ENCODE peak calls at places on chromosomes 11 and 22, in four cellular contexts. C is fibroblast of lung, H is neuronal stem cell, F is K562. Y is an unnamed sample.

GRCh38 chr11:13963169-13963948 is 836 bp downstream of the SPON1 start:
- DNase-seq in C (peak; percentile 20), H (no peak), F (no peak), Y (no peak)

GRCh38 chr11:23113887-23114216 is 253.6 kb upstream of the CCDC179 start:
- DNase-seq in C (no peak), H (no peak), F (no peak), Y (no peak)

GRCh38 chr22:20530368-20531153 is 23.2 kb downstream of the MED15 start:
- DNase-seq in C (peak; percentile 91), H (no peak), F (no peak), Y (no peak)

GRCh38 chr11:44889266-44889665 is 61.4 kb downstream of the TP53I11 start:
- DNase-seq in C (peak; percentile 47), H (no peak), F (no peak), Y (no peak)

GRCh38 chr11:69483696-69484426 is 2.4 kb downstream of the LINC01488 start:
- DNase-seq in C (no peak), H (no peak), F (no peak), Y (no peak)

GRCh38 chr11:65850217-65851082 is 7.5 kb downstream of the CFL1 start:
- DNase-seq in C (no peak), H (no peak), F (no peak), Y (no peak)

GRCh38 chr11:128525411-128526243 is 61.7 kb downstream of the ETS1 start:
- DNase-seq in C (peak; percentile 92), H (no peak), F (no peak), Y (no peak)

GRCh38 chr22:36339171-36340065 is 48.3 kb downstream of the MYH9 start:
- DNase-seq in C (peak; percentile 89), H (no peak), F (no peak), Y (no peak)

GRCh38 chr11:134559617-134559992 is 147.6 kb upstream of the B3GAT1 start:
- DNase-seq in C (no peak), H (no peak), F (no peak), Y (no peak)

GRCh38 chr11:61098778-61099177 is 3.5 kb upstream of the CD5 start:
- DNase-seq in C (no peak), H (no peak), F (no peak), Y (no peak)

GRCh38 chr22:33871935-33872334 is 48.3 kb downstream of the LARGE1 start:
- DNase-seq in C (no peak), H (no peak), F (no peak), Y (no peak)

GRCh38 chr11:83480251-83480650 is 194.1 kb upstream of the CCDC90B start:
- DNase-seq in C (peak; percentile 1), H (no peak), F (no peak), Y (no peak)

GRCh38 chr11:12045914-12046635 is 37.6 kb upstream of the DKK3 start:
- DNase-seq in C (no peak), H (no peak), F (no peak), Y (no peak)

GRCh38 chr11:65444314-65445051 is 21.9 kb downstream of the NEAT1 start:
- DNase-seq in C (no peak), H (no peak), F (no peak), Y (no peak)

GRCh38 chr11:27635567-27636037 is 64.7 kb downstream of the BDNF start:
- DNase-seq in C (no peak), H (no peak), F (no peak), Y (no peak)

GRCh38 chr11:29310706-29311342 is 706.0 kb downstream of the KCNA4 start:
- DNase-seq in C (peak; percentile 50), H (no peak), F (no peak), Y (no peak)

GRCh38 chr11:50182486-50182885 is 149.8 kb downstream of the OR4C45 start:
- DNase-seq in C (no peak), H (no peak), F (no peak), Y (no peak)

GRCh38 chr11:66326261-66327111 is 9.6 kb upstream of the CD248 start:
- DNase-seq in C (peak; percentile 33), H (no peak), F (peak; percentile 70), Y (no peak)

GRCh38 chr11:121422675-121423074 is 29.4 kb upstream of the SORL1 start:
- DNase-seq in C (no peak), H (no peak), F (no peak), Y (no peak)

GRCh38 chr22:35021166-35021565 is 44.8 kb upstream of the ISX start:
- DNase-seq in C (no peak), H (no peak), F (no peak), Y (no peak)

GRCh38 chr11:65646921-65647701 is 9.2 kb downstream of the SIPA1 start:
- DNase-seq in C (peak; percentile 39), H (peak; percentile 17), F (no peak), Y (no peak)

GRCh38 chr11:70642301-70642700 is 244.0 kb downstream of the CTTN start:
- DNase-seq in C (no peak), H (no peak), F (no peak), Y (no peak)

GRCh38 chr11:69515271-69516245 is 34.1 kb downstream of the LINC01488 start:
- DNase-seq in C (no peak), H (no peak), F (no peak), Y (no peak)

GRCh38 chr11:132111781-132112380 is 741.5 kb downstream of the NTM start:
- DNase-seq in C (peak; percentile 94), H (no peak), F (no peak), Y (no peak)

GRCh38 chr22:45053571-45053970 is 43.8 kb upstream of the PHF21B start:
- DNase-seq in C (no peak), H (no peak), F (no peak), Y (no peak)

GRCh38 chr11:81007046-81007445 is 1566.2 kb upstream of the TENM4 start:
- DNase-seq in C (peak; percentile 24), H (no peak), F (no peak), Y (peak; percentile 12)

GRCh38 chr11:102437727-102438126 is 14.8 kb downstream of the TMEM123 start:
- DNase-seq in C (no peak), H (no peak), F (no peak), Y (no peak)

GRCh38 chr11:102438311-102439062 is 14.1 kb downstream of the TMEM123 start:
- DNase-seq in C (no peak), H (no peak), F (peak; percentile 21), Y (no peak)

GRCh38 chr11:102436546-102436945 is 16.0 kb downstream of the TMEM123 start:
- DNase-seq in C (peak; percentile 38), H (no peak), F (no peak), Y (peak; percentile 22)

GRCh38 chr11:102435688-102436087 is 16.9 kb downstream of the TMEM123 start:
- DNase-seq in C (no peak), H (no peak), F (no peak), Y (no peak)

GRCh38 chr11:102437026-102437425 is 15.5 kb downstream of the TMEM123 start:
- DNase-seq in C (no peak), H (no peak), F (no peak), Y (no peak)
- H3K9me3 ChIP-seq in C (no peaks in the 10 kb centered on the region), H (peaks cover 39% of the 10 kb centered on the region), F (peaks cover 4% of the 10 kb centered on the region), Y (peaks cover 4% of the 10 kb centered on the region)

DNA sequence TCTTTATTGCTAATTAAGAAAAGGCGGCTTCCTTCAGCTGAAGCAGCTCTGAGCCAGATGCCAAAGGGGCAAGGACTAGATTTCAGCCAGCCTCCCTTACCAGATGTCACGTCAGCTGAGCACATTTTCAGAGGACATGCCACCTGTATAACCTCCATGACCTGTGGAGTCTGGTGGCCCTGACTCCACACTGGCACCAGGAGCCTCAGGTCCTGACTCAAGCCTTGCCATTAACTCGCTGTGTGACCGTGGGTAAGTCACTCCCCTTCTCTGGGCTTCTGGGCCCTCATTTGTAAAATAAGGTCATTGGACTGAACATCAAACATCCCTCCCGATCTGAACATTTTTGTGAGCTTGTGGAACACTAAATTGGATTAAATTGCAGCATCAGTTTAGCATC is 46.0 kb downstream of the FBXO7 start:
- DNase-seq in C (no peak), H (no peak), F (no peak), Y (no peak)
- H3K27ac ChIP-seq in C (no peak overlapping the region), H (no peak overlapping the region), F (no peak overlapping the region), Y (no peak overlapping the region)

GRCh38 chr22:37365950-37366349 is 61.3 kb downstream of the ELFN2 start:
- DNase-seq in C (no peak), H (no peak), F (no peak), Y (no peak)

GRCh38 chr22:37370306-37370979 is 56.8 kb downstream of the ELFN2 start:
- DNase-seq in C (no peak), H (no peak), F (no peak), Y (no peak)

GRCh38 chr22:37366601-37367000 is 60.7 kb downstream of the ELFN2 start:
- DNase-seq in C (no peak), H (no peak), F (no peak), Y (no peak)

GRCh38 chr22:37369536-37369935 is 57.7 kb downstream of the ELFN2 start:
- DNase-seq in C (no peak), H (no peak), F (no peak), Y (no peak)

DNA sequence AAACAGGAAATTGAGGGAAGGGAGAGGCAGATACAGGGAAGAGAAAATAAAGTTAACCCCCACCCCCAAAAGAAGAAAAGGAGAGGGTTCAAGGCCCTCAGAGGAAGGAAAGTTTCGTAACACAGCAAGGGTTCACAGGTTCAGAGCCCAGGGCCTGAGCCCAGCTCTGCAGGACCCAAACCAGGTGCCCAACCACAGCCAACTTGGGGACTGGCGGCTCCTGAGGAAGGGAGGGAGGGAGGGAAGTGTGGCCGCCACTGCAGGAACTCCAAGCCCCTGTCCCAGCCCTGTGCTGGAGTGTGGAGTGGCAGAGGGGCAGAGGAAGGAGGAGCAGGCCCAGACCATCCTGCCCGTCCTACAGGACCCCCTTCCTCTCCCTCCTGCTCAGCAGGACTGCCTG is 59.2 kb downstream of the ELFN2 start:
- DNase-seq in C (no peak), H (no peak), F (no peak), Y (no peak)
- H3K9ac ChIP-seq in C (no peak overlapping the region), H (no peak overlapping the region), F (no peak overlapping the region), Y (no peak overlapping the region)

DNA sequence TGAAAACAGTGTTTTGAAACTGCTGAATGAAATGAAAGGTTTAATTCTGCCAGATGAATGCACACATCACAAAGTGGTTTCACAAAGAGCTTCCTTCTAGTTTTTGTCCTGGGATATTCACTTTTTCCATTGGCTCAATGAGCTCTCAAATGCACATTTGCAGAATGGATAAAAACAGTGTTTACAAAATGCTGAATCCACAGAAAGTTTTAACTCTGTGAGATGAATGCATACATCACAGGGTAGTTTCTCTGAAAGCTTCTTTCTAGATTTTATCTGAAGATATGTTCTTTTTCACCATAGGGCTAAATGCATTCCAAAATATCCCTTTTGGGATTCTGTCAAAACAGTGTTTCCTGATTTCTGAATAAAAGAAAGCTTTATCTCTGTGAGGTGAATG is 237.6 kb downstream of the OR4A5 start:
- DNase-seq in C (no peak), H (no peak), F (no peak), Y (no peak)
- H3K9me3 ChIP-seq in C (no peaks in the 10 kb centered on the region), H (no peaks in the 10 kb centered on the region), F (no peaks in the 10 kb centered on the region), Y (no peaks in the 10 kb centered on the region)

Y was measured in SK-N-MC.